ENCODE peak calls at places on chromosomes 2 and 18, in nine cellular contexts. S is AG09309, P is progenitor cell of endocrine pancreas, A is body of pancreas, T is GM23338, L is OCI-LY7, M is cardiac muscle cell, Z is MM.1S, E is kidney. Y is an unnamed sample.

GRCh38 chr2:2580341-2580740 is 249.3 kb upstream of the MYT1L start:
- DNase-seq in S (no peak), P (no peak), A (no peak), T (no peak), L (no peak), M (no peak), Z (no peak), E (no peak), Y (no peak)

GRCh38 chr2:55164534-55165104 is 67.5 kb downstream of the CLHC1 start:
- DNase-seq in S (no peak), P (no peak), A (no peak), T (no peak), L (no peak), M (no peak), Z (no peak), E (no peak), Y (no peak)

GRCh38 chr2:31476511-31477171 is 62.1 kb upstream of the XDH start:
- DNase-seq in S (peak), P (no peak), A (no peak), T (no peak), L (no peak), M (no peak), Z (no peak), E (no peak), Y (no peak)

GRCh38 chr18:30245756-30246515 is 796.6 kb downstream of the DSC3 start:
- DNase-seq in S (no peak), P (no peak), A (no peak), T (no peak), L (no peak), M (no peak), Z (no peak), E (no peak), Y (no peak)

GRCh38 chr2:170840717-170841210 is 24.1 kb downstream of the GAD1 start:
- DNase-seq in S (no peak), P (no peak), A (no peak), T (no peak), L (no peak), M (no peak), Z (no peak), E (no peak), Y (no peak)

GRCh38 chr2:191612496-191612895 is 65.4 kb upstream of the NABP1 start:
- DNase-seq in S (peak), P (no peak), A (no peak), T (no peak), L (no peak), M (no peak), Z (no peak), E (no peak), Y (no peak)

GRCh38 chr2:15988724-15989123 is 48.4 kb downstream of the MYCN start:
- DNase-seq in S (no peak), P (no peak), A (no peak), T (no peak), L (no peak), M (no peak), Z (no peak), E (no peak), Y (no peak)

GRCh38 chr18:29501952-29502351 is 1325.0 kb upstream of the CDH2 start:
- DNase-seq in S (peak), P (no peak), A (no peak), T (no peak), L (no peak), M (no peak), Z (no peak), E (no peak), Y (no peak)

GRCh38 chr18:22639026-22639463 is 221.3 kb upstream of the CTAGE1 start:
- DNase-seq in S (peak), P (no peak), A (no peak), T (no peak), L (no peak), M (no peak), Z (no peak), E (no peak), Y (no peak)

DNA sequence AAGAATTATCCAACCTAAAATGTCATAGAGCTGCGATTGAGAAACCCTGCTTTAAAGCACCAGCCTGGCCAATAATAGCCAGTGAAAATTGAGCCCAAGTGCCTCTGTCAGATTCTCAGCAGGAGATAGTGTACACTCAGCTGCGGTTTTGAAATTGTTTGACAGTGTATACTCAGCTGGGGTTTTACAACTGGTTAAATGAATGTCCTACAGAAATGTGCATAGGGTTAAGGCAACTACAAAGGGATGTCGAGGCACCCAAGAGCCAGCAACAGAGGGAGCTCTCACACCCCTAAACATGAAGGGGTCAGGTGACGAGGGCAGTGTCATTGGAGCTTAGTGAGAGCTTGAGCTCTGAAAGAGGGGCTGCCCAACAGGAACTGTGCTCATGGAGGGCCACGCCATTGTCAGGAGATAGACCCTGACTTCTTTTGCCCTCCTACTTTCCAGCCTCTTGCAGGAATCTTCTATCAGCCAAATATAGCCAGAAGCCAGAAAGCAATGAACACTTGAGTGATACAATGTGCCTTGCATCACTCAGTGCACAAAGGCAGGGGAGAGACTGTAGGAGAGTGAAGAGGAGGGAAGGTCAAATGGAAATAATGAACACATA is 15.1 kb downstream of the ACTG2 start:
- DNase-seq in S (peak), P (no peak), A (no peak), T (peak), L (peak), M (peak), Z (peak), E (no peak), Y (no peak)
- TF ChIP-seq CTCF in S (peak), P (no peak), A (peak), T (peak), L (peak), M (peak), Z (peak), E (no peak), Y (no peak)

DNA sequence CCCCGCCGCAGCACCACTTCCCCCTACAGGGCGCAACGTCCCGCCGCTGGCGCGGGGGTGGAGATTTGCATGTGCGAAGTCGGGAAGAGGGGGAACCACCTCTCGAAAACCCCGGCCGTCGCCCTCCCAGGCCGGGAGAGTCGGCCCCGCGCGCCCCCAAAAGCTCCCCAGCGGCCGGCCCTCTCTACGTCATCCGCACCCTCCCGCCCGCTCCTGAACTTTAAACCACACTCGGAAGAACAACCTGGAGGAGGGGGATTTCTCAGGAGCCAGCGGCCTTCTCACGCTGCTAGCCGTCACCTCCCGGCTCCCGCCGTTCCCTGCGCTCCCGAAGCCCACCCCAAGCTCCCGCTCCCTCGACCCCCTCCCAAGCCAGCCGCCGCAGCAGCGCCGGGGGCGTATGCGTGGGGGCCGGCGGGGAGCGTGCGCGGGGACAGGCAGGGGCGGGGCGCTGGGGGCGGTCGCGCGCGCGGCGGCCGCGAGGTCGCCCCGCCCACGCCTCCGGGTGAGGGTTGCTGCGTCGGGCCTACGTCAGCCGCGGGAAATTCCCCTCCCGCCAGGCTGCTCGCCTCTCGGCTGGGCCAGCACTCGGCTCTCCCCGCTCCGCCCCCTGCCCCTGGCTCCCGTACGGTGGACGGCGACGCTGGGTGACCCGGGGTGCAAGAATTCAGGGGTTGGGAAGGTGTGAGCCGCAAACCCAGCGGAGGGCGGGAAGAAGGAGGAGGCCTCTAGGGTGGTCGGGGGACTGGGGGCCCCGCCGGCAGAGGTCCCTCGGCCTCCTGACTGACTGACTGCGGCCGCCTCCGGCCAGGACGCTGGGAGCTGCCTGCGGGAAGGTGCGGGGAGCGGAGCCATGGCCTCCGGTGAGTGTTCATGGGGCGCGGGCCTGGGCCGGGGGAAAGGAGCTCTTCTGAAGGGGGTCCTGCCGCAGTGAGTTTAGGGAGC is at the start of gene REL:
- DNase-seq in S (peak), P (peak), A (peak), T (peak), L (peak), M (peak), Z (peak), E (peak), Y (peak)
- TF ChIP-seq CTCF in S (peak), P (peak), A (no peak), T (peak), L (peak), M (peak), Z (peak), E (peak), Y (peak)

GRCh38 chr18:12990977-12991838 is at the start of gene CEP192:
- DNase-seq in S (peak), P (peak), A (peak), T (peak), L (peak), M (peak), Z (peak), E (peak), Y (peak)
- TF ChIP-seq CTCF in S (no peak), P (peak), A (no peak), T (no peak), L (peak), M (peak), Z (peak), E (no peak), Y (no peak)

GRCh38 chr2:65999790-66000189 is 435.1 kb upstream of the MEIS1 start:
- DNase-seq in S (no peak), P (no peak), A (no peak), T (no peak), L (no peak), M (no peak), Z (no peak), E (no peak), Y (no peak)
- TF ChIP-seq CTCF in S (peak), P (peak), A (no peak), T (peak), L (peak), M (no peak), Z (peak), E (no peak), Y (peak)

GRCh38 chr2:204108301-204108700 is 171.7 kb downstream of the ICOS start:
- DNase-seq in S (no peak), P (no peak), A (no peak), T (peak), L (peak), M (peak), Z (peak), E (no peak), Y (peak)
- TF ChIP-seq CTCF in S (peak), P (peak), A (no peak), T (peak), L (peak), M (no peak), Z (peak), E (peak), Y (peak)

GRCh38 chr2:161426788-161427412 is 10.8 kb downstream of the TBR1 start:
- DNase-seq in S (no peak), P (no peak), A (no peak), T (peak), L (no peak), M (no peak), Z (no peak), E (no peak), Y (peak)
- TF ChIP-seq CTCF in S (peak), P (peak), A (no peak), T (peak), L (peak), M (peak), Z (no peak), E (peak), Y (peak)

DNA sequence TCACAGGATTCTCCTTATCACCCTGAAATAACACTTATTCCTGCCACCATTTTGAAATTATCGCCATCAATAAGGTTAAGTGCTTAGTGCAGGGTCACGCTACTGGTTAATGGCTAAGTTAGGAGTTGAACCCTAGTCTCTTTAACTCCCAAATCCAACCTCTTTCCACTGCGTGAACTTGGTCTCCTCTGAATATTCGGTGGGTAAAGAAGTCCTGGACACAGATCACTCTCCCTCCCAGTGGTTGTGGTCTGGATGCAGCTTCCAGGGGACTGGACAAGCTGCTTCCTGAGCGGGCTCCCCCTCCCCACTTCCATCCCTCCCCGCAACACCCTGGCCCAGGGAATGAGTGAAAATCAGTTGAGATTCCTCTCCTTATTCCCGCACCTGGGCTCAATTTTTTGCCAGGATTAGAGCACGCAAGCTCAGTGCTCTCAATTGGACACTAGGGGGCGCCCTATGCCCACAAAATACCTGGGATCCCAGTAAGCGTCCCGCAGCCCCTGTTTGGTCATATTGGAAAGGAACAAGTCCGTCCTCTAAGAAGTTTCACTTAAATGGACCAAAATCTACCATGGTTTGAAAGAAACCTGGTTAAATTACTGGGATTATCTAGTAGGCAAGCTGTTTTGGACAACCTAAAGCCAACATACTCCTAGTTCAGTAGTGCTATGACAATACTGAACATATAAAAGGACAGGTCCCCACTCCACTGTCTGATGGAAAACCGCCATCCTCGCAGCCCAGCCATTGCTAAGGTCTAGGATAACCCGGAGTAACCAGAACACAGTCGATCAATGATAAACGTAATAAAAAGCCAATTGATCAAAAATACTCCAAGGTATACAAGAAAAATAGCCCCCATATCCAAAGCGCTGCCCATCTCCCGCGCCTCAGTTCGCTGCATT is 40.4 kb downstream of the DHRS9 start:
- DNase-seq in S (peak), P (peak), A (peak), T (peak), L (peak), M (peak), Z (peak), E (peak), Y (peak)
- TF ChIP-seq CTCF in S (peak), P (peak), A (peak), T (peak), L (peak), M (peak), Z (peak), E (peak), Y (peak)